ENCODE peak calls at places on chromosomes 4 and X, in seven cellular contexts. B, O, A, D, H, R and Z are unnamed samples.
A peak's percentile ranks its signal among the peaks of the same experiment; 100 is the strongest.

GRCh38 chr4:140344111-140344510 is 29.3 kb upstream of the SCOC start:
- DNase-seq in B (no peak), R (no peak), H (no peak), A (no peak), D (no peak), O (peak; percentile 56), Z (no peak)

GRCh38 chr4:139367421-139368090 is 65.3 kb upstream of the NDUFC1 start:
- DNase-seq in R (no peak), D (no peak), A (peak; percentile 56), O (peak; percentile 55), B (no peak), H (no peak), Z (no peak)

GRCh38 chr4:80266267-80266901 is at the start of gene FGF5:
- DNase-seq in H (no peak), R (peak; percentile 55), A (peak; percentile 89), B (no peak), D (no peak), O (peak; percentile 87), Z (peak; percentile 87)

GRCh38 chr4:155972098-155972497 is 18.4 kb upstream of the CTSO start:
- DNase-seq in D (no peak), R (no peak), O (peak; percentile 55), H (no peak), A (peak; percentile 36), B (no peak), Z (no peak)

GRCh38 chrX:37846141-37846540 is 1.2 kb downstream of the DYNLT3 start:
- DNase-seq in R (no peak), H (no peak), B (no peak), D (peak; percentile 9), O (no peak), A (peak; percentile 14), Z (no peak)

GRCh38 chrX:11755724-11756123 is 2.3 kb upstream of the MSL3 start:
- DNase-seq in D (no peak), H (no peak), R (no peak), B (no peak), A (no peak), O (no peak), Z (no peak)

GRCh38 chrX:46152756-46153155 is 392.5 kb downstream of the ZNF674 start:
- DNase-seq in O (no peak), B (no peak), A (no peak), D (no peak), R (no peak), H (no peak), Z (no peak)

GRCh38 chr4:151921371-151921770 is 160.6 kb upstream of the GATB start:
- DNase-seq in O (no peak), A (peak; percentile 37), H (no peak), R (no peak), B (no peak), D (no peak), Z (no peak)

GRCh38 chr4:108885211-108885610 is 122.4 kb upstream of the ETNPPL start:
- DNase-seq in O (peak; percentile 3), H (no peak), D (no peak), A (no peak), B (no peak), R (no peak), Z (no peak)

GRCh38 chr4:56755901-56756300 is 65.6 kb downstream of the SPINK2 start:
- DNase-seq in O (no peak), D (no peak), A (peak; percentile 63), B (no peak), H (no peak), R (no peak), Z (no peak)

GRCh38 chrX:153981771-153982533 is 9.4 kb downstream of the TMEM187 start:
- DNase-seq in B (no peak), O (no peak), H (no peak), R (peak; percentile 82), D (peak; percentile 51), A (no peak), Z (no peak)

GRCh38 chr4:57462843-57463242 is 352.7 kb upstream of the IGFBP7 start:
- DNase-seq in A (no peak), H (no peak), D (no peak), O (no peak), R (no peak), B (no peak), Z (no peak)

GRCh38 chr4:121220698-121221097 is 56.6 kb upstream of the TNIP3 start:
- DNase-seq in A (no peak), R (no peak), O (no peak), D (no peak), H (no peak), B (no peak), Z (no peak)

GRCh38 chr4:72843466-72843865 is 226.1 kb downstream of the COX18 start:
- DNase-seq in B (no peak), D (no peak), H (no peak), A (no peak), O (no peak), R (no peak), Z (no peak)

GRCh38 chr4:53614616-53615015 is 23.3 kb upstream of the LNX1 start:
- DNase-seq in R (no peak), H (no peak), O (no peak), A (no peak), D (no peak), B (no peak), Z (no peak)

GRCh38 chrX:73448379-73448778 is 1.5 kb downstream of the CDX4 start:
- DNase-seq in B (no peak), A (no peak), H (no peak), O (no peak), D (no peak), R (no peak), Z (no peak)

GRCh38 chr4:126604273-126604867 is 1028.4 kb upstream of the INTU start:
- DNase-seq in H (no peak), B (no peak), A (peak; percentile 56), R (no peak), O (peak; percentile 71), D (no peak), Z (no peak)

GRCh38 chr4:86592553-86593249 is 1.4 kb upstream of the PTPN13 start:
- DNase-seq in O (no peak), R (no peak), B (no peak), A (peak; percentile 33), D (no peak), H (no peak), Z (no peak)

GRCh38 chr4:78767350-78767749 is 8.8 kb upstream of the BMP2K start:
- DNase-seq in A (no peak), O (no peak), B (no peak), H (no peak), R (no peak), D (no peak), Z (no peak)

GRCh38 chrX:17692709-17693346 is 44.5 kb upstream of the SCML1 start:
- DNase-seq in B (no peak), H (no peak), O (peak; percentile 71), D (no peak), R (no peak), A (peak; percentile 4), Z (no peak)

GRCh38 chrX:113868169-113868568 is 715.7 kb upstream of the HTR2C start:
- DNase-seq in B (no peak), A (peak; percentile 34), H (no peak), R (no peak), O (no peak), D (no peak), Z (no peak)

GRCh38 chr4:128393111-128393704 is 105.6 kb upstream of the PGRMC2 start:
- DNase-seq in O (peak; percentile 73), R (no peak), B (no peak), H (no peak), D (no peak), A (peak; percentile 78), Z (no peak)

GRCh38 chr4:59608466-59608865 is 1591.7 kb upstream of the ADGRL3 start:
- DNase-seq in D (no peak), B (no peak), R (no peak), A (no peak), O (no peak), H (no peak), Z (no peak)

DNA sequence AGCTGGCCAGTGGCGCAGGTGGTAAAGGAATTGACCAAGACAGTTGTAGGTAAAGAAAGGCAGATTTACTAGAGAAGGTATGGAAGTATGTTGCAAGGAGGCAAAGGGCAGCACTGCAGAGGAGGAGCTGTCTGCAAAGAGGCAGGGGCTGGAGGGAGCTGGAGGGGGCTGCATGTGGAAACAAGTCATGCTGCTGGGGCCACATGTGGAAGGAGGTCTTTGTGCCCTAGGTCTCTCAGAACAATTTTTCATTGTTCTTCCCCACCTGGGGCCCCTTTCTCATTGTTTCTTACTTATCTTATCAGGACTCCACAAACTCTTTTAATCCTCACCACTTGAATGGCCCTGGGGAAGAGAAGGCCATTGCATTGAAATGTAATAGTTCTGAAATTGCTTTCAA is 144.8 kb upstream of the PLAC1 start:
- DNase-seq in B (no peak), O (no peak), H (no peak), D (no peak), A (no peak), R (no peak), Z (no peak)
- H3K27ac ChIP-seq in B (no peak overlapping the region), O (no peak overlapping the region), H (no peak overlapping the region), D (no peak overlapping the region), A (no peak overlapping the region), R (no peak overlapping the region), Z (no peak overlapping the region)

GRCh38 chr4:8328866-8329559 is 59.5 kb downstream of the HTRA3 start:
- DNase-seq in H (no peak), B (no peak), A (no peak), D (no peak), O (no peak), R (peak; percentile 29), Z (peak; percentile 35)
- H3K27me3 ChIP-seq in H (no peaks in the 10 kb centered on the region), B (no peaks in the 10 kb centered on the region), A (peaks cover 2% of the 10 kb centered on the region), D (no peaks in the 10 kb centered on the region), O (peaks cover 9% of the 10 kb centered on the region), R (no peaks in the 10 kb centered on the region), Z (no peaks in the 10 kb centered on the region)

DNA sequence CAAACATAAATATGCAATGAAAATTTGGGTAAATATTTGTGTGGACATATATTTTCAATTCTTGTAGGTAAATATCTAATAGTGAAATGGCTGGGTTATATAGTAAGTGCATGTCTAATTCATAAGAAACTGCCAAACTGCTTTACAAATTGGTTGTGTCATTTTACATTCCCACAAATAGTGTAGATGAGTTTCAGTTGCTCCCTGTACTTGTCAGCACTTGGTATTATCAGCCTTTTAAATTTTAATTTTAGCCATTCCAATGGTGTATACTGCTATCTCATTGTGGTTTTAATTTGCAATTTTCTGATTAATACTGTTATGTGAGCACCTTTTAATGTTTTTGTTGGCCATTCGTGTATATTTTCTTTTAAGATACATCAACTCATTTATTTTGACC is 23.1 kb upstream of the GABRE start:
- DNase-seq in R (no peak), A (no peak), B (no peak), H (no peak), D (no peak), O (no peak), Z (no peak)
- H3K27ac ChIP-seq in R (no peak overlapping the region), A (no peak overlapping the region), B (no peak overlapping the region), H (no peak overlapping the region), D (no peak overlapping the region), O (no peak overlapping the region), Z (no peak overlapping the region)

DNA sequence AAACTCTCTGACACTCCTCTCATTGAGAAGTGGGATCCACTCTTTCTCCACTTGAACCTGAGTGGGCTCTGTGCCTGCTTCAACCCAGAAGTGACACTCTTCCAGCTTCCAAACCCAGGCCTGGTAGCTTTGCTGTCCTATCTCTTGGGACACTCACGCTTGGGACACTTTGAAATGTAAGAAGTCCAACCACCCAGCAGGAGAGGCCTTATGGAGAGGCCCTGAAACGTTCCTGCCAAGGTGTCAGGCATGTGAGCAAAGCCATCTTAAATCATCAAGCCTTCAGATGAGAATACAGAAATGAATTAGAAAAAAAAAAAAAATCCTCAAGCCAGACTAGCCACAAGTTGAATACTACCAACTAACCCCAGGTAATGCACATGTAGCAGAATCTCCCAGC is 30.2 kb downstream of the RBM47 start:
- DNase-seq in D (no peak), H (no peak), B (no peak), R (no peak), A (no peak), O (no peak), Z (no peak)
- H3K27me3 ChIP-seq in D (no peaks in the 10 kb centered on the region), H (no peaks in the 10 kb centered on the region), B (no peaks in the 10 kb centered on the region), R (no peaks in the 10 kb centered on the region), A (no peaks in the 10 kb centered on the region), O (no peaks in the 10 kb centered on the region), Z (no peaks in the 10 kb centered on the region)